ENCODE peak calls at places on chromosomes 4 and X, in four cellular contexts. K is endothelial cell, C is fibroblast of pulmonary artery, G is A549. D is an unnamed sample.

GRCh38 chrX:46185923-46186810 is 359.1 kb downstream of the ZNF674 start:
- DNase-seq in K (no peak), C (no peak), G (no peak), D (no peak)

GRCh38 chr4:1767770-1768366 is 25.2 kb upstream of the FGFR3 start:
- DNase-seq in K (peak), C (peak), G (peak), D (no peak)

GRCh38 chr4:148200960-148201359 is 241.3 kb downstream of the NR3C2 start:
- DNase-seq in K (no peak), C (no peak), G (no peak), D (no peak)

GRCh38 chr4:39045791-39046221 is 13.6 kb upstream of the TMEM156 start:
- DNase-seq in K (no peak), C (peak), G (no peak), D (peak)

GRCh38 chrX:53442322-53442631 is 8.1 kb upstream of the HSD17B10 start:
- DNase-seq in K (no peak), C (no peak), G (no peak), D (no peak)

GRCh38 chr4:58166496-58166895 is 1056.3 kb upstream of the IGFBP7 start:
- DNase-seq in K (no peak), C (no peak), G (no peak), D (no peak)

GRCh38 chr4:145041378-145041777 is 56.6 kb downstream of the ANAPC10 start:
- DNase-seq in K (no peak), C (no peak), G (no peak), D (no peak)

GRCh38 chrX:102154218-102154860 is 1.4 kb downstream of the BEX5 start:
- DNase-seq in K (peak), C (no peak), G (no peak), D (no peak)

GRCh38 chrX:124260845-124261244 is 71.6 kb upstream of the TEX13D start:
- DNase-seq in K (no peak), C (no peak), G (no peak), D (no peak)

GRCh38 chr4:105106416-105106815 is 40.3 kb upstream of the TET2 start:
- DNase-seq in K (no peak), C (peak), G (no peak), D (peak)

GRCh38 chr4:109928327-109929045 is 15.8 kb downstream of the EGF start:
- DNase-seq in K (no peak), C (no peak), G (no peak), D (no peak)

GRCh38 chrX:53713987-53714579 is 27.6 kb upstream of the HUWE1 start:
- DNase-seq in K (no peak), C (no peak), G (no peak), D (no peak)

GRCh38 chr4:5965225-5965624 is 53.0 kb downstream of the C4orf50 start:
- DNase-seq in K (no peak), C (no peak), G (no peak), D (no peak)

GRCh38 chr4:75830906-75831305 is 71.3 kb downstream of the PPEF2 start:
- DNase-seq in K (no peak), C (peak), G (no peak), D (no peak)

GRCh38 chr4:153757407-153757806 is 2.4 kb downstream of the RNF175 start:
- DNase-seq in K (no peak), C (no peak), G (no peak), D (no peak)

GRCh38 chr4:183807420-183808101 is 97.5 kb upstream of the STOX2 start:
- DNase-seq in K (peak), C (no peak), G (no peak), D (no peak)

GRCh38 chr4:113760094-113760851 is 1.3 kb downstream of the CAMK2D start:
- DNase-seq in K (no peak), C (peak), G (peak), D (peak)

GRCh38 chrX:29948653-29949052 is 266.7 kb upstream of the MAGEB2 start:
- DNase-seq in K (no peak), C (peak), G (no peak), D (no peak)

GRCh38 chr4:128565565-128566186 is 243.8 kb upstream of the JADE1 start:
- DNase-seq in K (peak), C (peak), G (no peak), D (peak)

GRCh38 chr4:27412617-27413016 is 552.0 kb downstream of the STIM2 start:
- DNase-seq in K (no peak), C (peak), G (no peak), D (peak)

GRCh38 chr4:120771907-120772306 is 150.6 kb downstream of the PRDM5 start:
- DNase-seq in K (no peak), C (no peak), G (no peak), D (no peak)

GRCh38 chr4:135244605-135245146 is 1043.1 kb upstream of the PABPC4L start:
- DNase-seq in K (no peak), C (peak), G (no peak), D (no peak)

GRCh38 chr4:135777386-135777785 is 1575.8 kb upstream of the PABPC4L start:
- DNase-seq in K (no peak), C (no peak), G (no peak), D (no peak)

GRCh38 chr4:117560329-117560728 is 474.0 kb upstream of the NDST3 start:
- DNase-seq in K (no peak), C (peak), G (no peak), D (peak)

GRCh38 chr4:148215202-148215601 is 227.0 kb downstream of the NR3C2 start:
- DNase-seq in K (no peak), C (no peak), G (no peak), D (no peak)

GRCh38 chr4:20283039-20283438 is 31.3 kb downstream of the SLIT2 start:
- DNase-seq in K (no peak), C (no peak), G (no peak), D (no peak)

GRCh38 chr4:151690164-151690856 is 70.5 kb downstream of the GATB start:
- DNase-seq in K (no peak), C (peak), G (no peak), D (no peak)

GRCh38 chr4:69823481-69824186 is 36.3 kb downstream of the SULT1E1 start:
- DNase-seq in K (no peak), C (peak), G (no peak), D (peak)
- TF ChIP-seq CTCF in K (no peak), C (peak), G (no peak), D (peak)

GRCh38 chr4:175954685-175955084 is 111.0 kb upstream of the WDR17 start:
- DNase-seq in K (no peak), C (no peak), G (no peak), D (no peak)

GRCh38 chr4:175951794-175952193 is 113.8 kb upstream of the WDR17 start:
- DNase-seq in K (no peak), C (no peak), G (no peak), D (peak)

GRCh38 chr4:175953960-175954521 is 111.6 kb upstream of the WDR17 start:
- DNase-seq in K (no peak), C (no peak), G (no peak), D (peak)
- TF ChIP-seq CTCF in K (no peak), C (no peak), G (no peak), D (no peak)

GRCh38 chr4:180960758-180961401 is 1282.3 kb upstream of the TENM3 start:
- DNase-seq in K (no peak), C (no peak), G (no peak), D (peak)
- TF ChIP-seq CTCF in K (no peak), C (no peak), G (no peak), D (no peak)

GRCh38 chrX:143664302-143664701 is 28.4 kb upstream of the SLITRK4 start:
- DNase-seq in K (peak), C (peak), G (peak), D (peak)

GRCh38 chrX:143663755-143664154 is 27.9 kb upstream of the SLITRK4 start:
- DNase-seq in K (no peak), C (peak), G (no peak), D (peak)

DNA sequence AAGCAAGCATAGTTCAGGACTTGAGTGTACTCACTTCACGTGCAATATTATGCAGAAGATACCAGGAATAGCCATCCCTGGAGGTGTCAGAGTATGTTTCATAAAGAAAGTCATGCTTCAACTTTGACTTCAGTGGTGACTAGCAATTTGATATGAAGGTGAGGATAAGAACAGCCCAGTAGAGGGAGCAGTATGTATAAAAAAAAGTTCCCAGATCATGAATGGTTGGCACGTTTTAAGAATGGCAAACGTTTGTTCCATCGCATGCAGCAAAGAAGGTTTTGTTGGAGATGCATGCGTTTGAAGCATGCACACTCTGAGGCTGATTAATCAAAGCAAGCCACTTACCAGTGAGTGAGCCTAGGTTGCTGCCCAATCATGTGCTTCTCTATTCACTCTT is 33.5 kb upstream of the SLITRK4 start:
- DNase-seq in K (no peak), C (peak), G (no peak), D (peak)
- TF ChIP-seq CTCF in K (no peak), C (peak), G (no peak), D (peak)

DNA sequence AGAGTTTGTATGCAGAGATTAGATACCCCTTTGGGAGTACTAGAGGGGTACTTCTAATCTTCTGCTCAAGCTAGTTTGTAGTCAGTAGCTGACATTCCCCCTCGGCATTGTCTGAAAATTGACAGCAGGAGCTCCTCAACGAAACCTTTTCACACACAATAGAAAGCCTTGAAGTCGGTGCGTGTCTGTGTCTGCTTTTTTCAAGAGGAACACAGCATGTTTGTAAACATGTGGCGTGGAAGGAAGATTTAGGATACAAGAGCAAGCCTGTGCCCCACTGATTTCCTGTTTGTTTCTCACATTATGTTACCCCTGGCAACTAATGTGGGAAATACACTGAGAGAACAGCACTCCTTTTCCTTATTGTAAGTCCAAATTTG is 252.6 kb downstream of the ANKRD50 start:
- DNase-seq in K (peak), C (peak), G (no peak), D (no peak)
- TF ChIP-seq CTCF in K (no peak), C (no peak), G (no peak), D (no peak)